ENCODE peak calls at places on chromosomes 12 and 14, in ten cellular contexts. E is GM12864, N is neural crest cell, A is A549, F is AG09309, L is HepG2, H is nephron progenitor cell, G is mesothelial cell of epicardium, W is GM20000, B is Panc1. C is an unnamed sample.

GRCh38 chr12:106249411-106250135 is 1.8 kb upstream of the CKAP4 start:
- DNase-seq in E (peak), N (no peak), A (no peak), F (no peak), L (no peak), H (no peak), G (no peak), W (peak), B (no peak), C (peak)

GRCh38 chr14:27672047-27672446 is 1074.2 kb upstream of the NOVA1 start:
- DNase-seq in E (no peak), N (no peak), A (no peak), F (no peak), L (no peak), H (no peak), G (no peak), W (no peak), B (no peak), C (no peak)

GRCh38 chr14:26204954-26205479 is 392.8 kb downstream of the NOVA1 start:
- DNase-seq in E (no peak), N (peak), A (no peak), F (no peak), L (no peak), H (peak), G (no peak), W (no peak), B (no peak), C (no peak)

GRCh38 chr12:65611396-65611795 is 212.9 kb upstream of the HMGA2 start:
- DNase-seq in E (no peak), N (no peak), A (no peak), F (no peak), L (no peak), H (no peak), G (no peak), W (no peak), B (no peak), C (no peak)

GRCh38 chr14:97106166-97106565 is 309.0 kb downstream of the VRK1 start:
- DNase-seq in E (no peak), N (no peak), A (no peak), F (no peak), L (no peak), H (no peak), G (no peak), W (peak), B (no peak), C (no peak)

GRCh38 chr14:68449565-68450295 is 343.1 kb downstream of the ZFP36L1 start:
- DNase-seq in E (no peak), N (no peak), A (no peak), F (no peak), L (no peak), H (peak), G (no peak), W (no peak), B (no peak), C (no peak)

GRCh38 chr12:89889051-89889450 is 180.4 kb upstream of the ATP2B1 start:
- DNase-seq in E (no peak), N (no peak), A (no peak), F (no peak), L (no peak), H (no peak), G (no peak), W (no peak), B (no peak), C (no peak)

GRCh38 chr12:46998811-46999368 is 80.5 kb upstream of the PCED1B start:
- DNase-seq in E (no peak), N (no peak), A (peak), F (peak), L (no peak), H (no peak), G (no peak), W (no peak), B (no peak), C (no peak)

GRCh38 chr14:78074546-78074945 is 95.6 kb upstream of the NRXN3 start:
- DNase-seq in E (no peak), N (no peak), A (no peak), F (no peak), L (no peak), H (no peak), G (no peak), W (no peak), B (no peak), C (no peak)

GRCh38 chr14:32324601-32325000 is 4.5 kb upstream of the AKAP6 start:
- DNase-seq in E (no peak), N (no peak), A (no peak), F (no peak), L (no peak), H (no peak), G (no peak), W (no peak), B (no peak), C (no peak)

GRCh38 chr14:87811246-87811645 is 181.7 kb downstream of the GALC start:
- DNase-seq in E (no peak), N (no peak), A (no peak), F (no peak), L (no peak), H (no peak), G (no peak), W (no peak), B (no peak), C (no peak)

GRCh38 chr12:43444940-43445564 is 107.0 kb downstream of the ADAMTS20 start:
- DNase-seq in E (peak), N (peak), A (peak), F (peak), L (peak), H (peak), G (no peak), W (peak), B (peak), C (peak)

GRCh38 chr14:93676416-93676958 is 111.8 kb downstream of the PRIMA1 start:
- DNase-seq in E (no peak), N (no peak), A (no peak), F (no peak), L (no peak), H (no peak), G (no peak), W (no peak), B (no peak), C (no peak)

GRCh38 chr12:114166360-114166759 is 200.2 kb upstream of the RBM19 start:
- DNase-seq in E (no peak), N (peak), A (peak), F (peak), L (peak), H (peak), G (no peak), W (no peak), B (no peak), C (peak)

GRCh38 chr14:65297744-65298143 is 114.8 kb upstream of the FUT8 start:
- DNase-seq in E (no peak), N (no peak), A (peak), F (no peak), L (peak), H (no peak), G (no peak), W (no peak), B (no peak), C (no peak)

GRCh38 chr14:36582874-36583241 is 444 bp upstream of the NKX2-8 start:
- DNase-seq in E (no peak), N (no peak), A (no peak), F (no peak), L (no peak), H (no peak), G (no peak), W (no peak), B (no peak), C (peak)

GRCh38 chr14:65745396-65746190 is 333.1 kb downstream of the FUT8 start:
- DNase-seq in E (no peak), N (no peak), A (no peak), F (peak), L (peak), H (no peak), G (no peak), W (no peak), B (no peak), C (no peak)

GRCh38 chr12:113325938-113326337 is 9.0 kb downstream of the SLC8B1 start:
- DNase-seq in E (no peak), N (no peak), A (peak), F (peak), L (no peak), H (no peak), G (no peak), W (no peak), B (no peak), C (no peak)

GRCh38 chr14:83096092-83096491 is 1562.4 kb upstream of the SEL1L start:
- DNase-seq in E (no peak), N (no peak), A (no peak), F (no peak), L (no peak), H (no peak), G (no peak), W (no peak), B (no peak), C (no peak)

GRCh38 chr14:75277000-75277795 is 1.4 kb upstream of the FOS start:
- DNase-seq in E (no peak), N (peak), A (peak), F (no peak), L (peak), H (peak), G (peak), W (peak), B (no peak), C (peak)

GRCh38 chr12:103399986-103400385 is 95.8 kb downstream of the C12orf42 start:
- DNase-seq in E (no peak), N (no peak), A (no peak), F (no peak), L (no peak), H (no peak), G (no peak), W (no peak), B (no peak), C (no peak)

GRCh38 chr12:103397536-103397935 is 98.2 kb downstream of the C12orf42 start:
- DNase-seq in E (no peak), N (no peak), A (no peak), F (no peak), L (no peak), H (no peak), G (no peak), W (no peak), B (no peak), C (no peak)

DNA sequence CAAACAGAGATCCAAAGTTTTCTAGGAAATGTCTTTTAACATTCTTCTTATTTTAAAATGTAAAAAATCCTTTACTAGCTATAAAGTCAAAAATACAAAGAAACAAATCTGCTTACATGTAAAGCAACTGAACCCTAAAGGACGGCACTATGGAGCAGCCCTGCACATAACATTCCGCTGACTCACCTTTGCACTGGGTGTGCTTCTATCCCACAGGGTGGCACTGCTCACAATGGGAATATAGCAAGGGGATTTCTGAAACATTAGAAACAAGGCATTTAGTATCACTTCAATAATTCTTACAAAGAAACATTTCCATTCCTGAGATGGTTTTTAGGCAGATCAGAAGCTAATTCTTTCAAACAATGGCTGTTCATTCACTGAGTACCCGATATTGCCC is 94.3 kb downstream of the C12orf42 start:
- DNase-seq in E (no peak), N (no peak), A (peak), F (no peak), L (peak), H (no peak), G (no peak), W (no peak), B (no peak), C (no peak)
- TF ChIP-seq CTCF in E (no peak), N (no peak), A (no peak), F (no peak), L (peak), H (no peak), G (no peak), W (no peak), B (peak), C (no peak)

GRCh38 chr12:10033783-10034381 is 3.4 kb downstream of the CLEC9A start:
- DNase-seq in E (no peak), N (no peak), A (no peak), F (no peak), L (no peak), H (no peak), G (no peak), W (peak), B (no peak), C (peak)
- TF ChIP-seq CTCF in E (peak), N (peak), A (peak), F (peak), L (no peak), H (peak), G (peak), W (no peak), B (peak), C (peak)

GRCh38 chr12:96578526-96579125 is 89.2 kb downstream of the CFAP54 start:
- DNase-seq in E (peak), N (no peak), A (peak), F (peak), L (peak), H (peak), G (no peak), W (peak), B (no peak), C (peak)
- TF ChIP-seq CTCF in E (peak), N (peak), A (peak), F (peak), L (peak), H (peak), G (peak), W (peak), B (peak), C (peak)

GRCh38 chr12:53989227-53990113 is 4.5 kb downstream of the HOXC10 start:
- DNase-seq in E (peak), N (no peak), A (peak), F (no peak), L (peak), H (no peak), G (no peak), W (peak), B (no peak), C (peak)
- TF ChIP-seq CTCF in E (peak), N (peak), A (peak), F (peak), L (peak), H (peak), G (peak), W (peak), B (peak), C (peak)

DNA sequence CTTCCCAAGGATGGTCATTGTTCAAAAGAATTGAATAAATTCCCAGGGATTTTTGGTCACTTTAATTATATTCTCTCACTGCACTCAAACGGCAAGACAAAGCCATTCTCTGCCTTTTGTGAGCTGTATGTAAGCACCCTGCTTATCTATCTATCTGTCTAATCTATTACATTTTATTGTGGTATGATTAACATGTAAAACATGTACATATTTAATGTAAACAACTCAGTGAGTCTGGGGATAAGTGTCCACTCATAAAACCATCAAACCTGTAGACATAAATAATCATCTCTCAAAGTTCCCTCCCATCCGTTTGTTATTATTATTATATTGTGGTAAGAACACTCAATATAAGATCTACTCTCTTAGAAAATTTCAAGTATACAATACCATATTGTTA is 167.1 kb downstream of the CAND1 start:
- DNase-seq in E (no peak), N (no peak), A (no peak), F (no peak), L (no peak), H (no peak), G (no peak), W (no peak), B (no peak), C (no peak)
- TF ChIP-seq CTCF in E (no peak), N (no peak), A (no peak), F (no peak), L (no peak), H (no peak), G (no peak), W (no peak), B (no peak), C (no peak)

C was measured in GM13977.